ENCODE peak calls at places on chromosomes 13 and 19, in nine cellular contexts. X is H4; W is stimulated activated CD4-positive, alpha-beta T cell treated with anti-CD3 and anti-CD28 coated beads, Interleukin-4, amount 100 ng/mL, for 24 hours; L is tibial nerve; M is NCI-H2171 treated with DMSO at 0.1 percent for 48 hours; R is stimulated activated naive CD8-positive, alpha-beta T cell treated with anti-CD3 and anti-CD28 coated beads, Interleukin-15, amount 100 ng/mL, for 72 hours; F is smooth muscle cell of the brain vasculature; D is effector memory CD4-positive, alpha-beta T cell; H is stimulated activated CD8-positive, alpha-beta memory T cell treated with anti-CD3 and anti-CD28 coated beads, Interleukin-15, amount 100 ng/mL, for 1 hour. Y is an unnamed sample.

GRCh38 chr13:111850458-111850857 is 216.5 kb upstream of the SOX1 start:
- DNase-seq in H (no peak), R (no peak), D (no peak), X (no peak), W (no peak), M (no peak), L (no peak), F (no peak), Y (no peak)

GRCh38 chr13:33761744-33762143 is 56.2 kb upstream of the RFC3 start:
- DNase-seq in F (no peak), D (no peak), R (no peak), X (peak; percentile 23), W (no peak), H (no peak), L (no peak), M (peak; percentile 44), Y (no peak)

GRCh38 chr13:74134777-74135305 is 637 bp upstream of the KLF12 start:
- DNase-seq in H (peak; percentile 24), F (no peak), M (peak; percentile 80), X (no peak), L (peak; percentile 16), R (peak; percentile 86), D (peak; percentile 65), W (peak; percentile 76), Y (no peak)

GRCh38 chr13:83048419-83048818 is 833.9 kb downstream of the SLITRK1 start:
- DNase-seq in L (no peak), W (no peak), X (no peak), D (no peak), R (no peak), F (no peak), H (no peak), M (no peak), Y (no peak)

GRCh38 chr19:4431808-4432674 is 25.6 kb downstream of the UBXN6 start:
- DNase-seq in X (no peak), L (no peak), W (no peak), R (no peak), D (no peak), H (no peak), F (no peak), M (no peak), Y (no peak)

GRCh38 chr13:105603283-105603682 is 932.2 kb downstream of the EFNB2 start:
- DNase-seq in M (peak; percentile 93), R (no peak), X (no peak), H (no peak), F (no peak), D (no peak), W (no peak), L (no peak), Y (no peak)

GRCh38 chr13:41065098-41065497 is 3.8 kb downstream of the WBP4 start:
- DNase-seq in L (no peak), X (no peak), F (no peak), W (no peak), M (no peak), H (no peak), D (no peak), R (no peak), Y (peak; percentile 66)

GRCh38 chr19:45637890-45638667 is 1.1 kb downstream of the EML2 start:
- DNase-seq in M (no peak), F (no peak), D (no peak), L (no peak), R (no peak), X (no peak), H (no peak), W (no peak), Y (no peak)

GRCh38 chr19:19105365-19106060 is 32.8 kb downstream of the TMEM161A start:
- DNase-seq in M (peak; percentile 49), F (no peak), D (no peak), X (no peak), R (no peak), W (no peak), L (no peak), H (no peak), Y (peak; percentile 66)

GRCh38 chr19:28534740-28535351 is 678.1 kb downstream of the UQCRFS1 start:
- DNase-seq in D (no peak), R (no peak), M (no peak), H (no peak), L (no peak), X (no peak), F (no peak), W (no peak), Y (no peak)

GRCh38 chr13:58004761-58005160 is 373.2 kb downstream of the PCDH17 start:
- DNase-seq in M (peak; percentile 61), W (no peak), D (no peak), L (no peak), X (no peak), H (no peak), F (no peak), R (no peak), Y (no peak)

GRCh38 chr13:29453657-29454056 is 141.8 kb downstream of the SLC7A1 start:
- DNase-seq in F (no peak), H (no peak), L (no peak), W (no peak), R (no peak), X (no peak), D (no peak), M (no peak), Y (no peak)

GRCh38 chr13:97000295-97000925 is 6.1 kb upstream of the OXGR1 start:
- DNase-seq in F (no peak), R (no peak), D (no peak), H (no peak), W (no peak), M (no peak), L (no peak), X (no peak), Y (no peak)

GRCh38 chr13:48588120-48588519 is 55.2 kb upstream of the RCBTB2 start:
- DNase-seq in L (no peak), H (no peak), W (no peak), R (no peak), X (no peak), F (no peak), M (no peak), D (no peak), Y (no peak)

GRCh38 chr13:45674908-45675307 is 27.2 kb upstream of the CBY2 start:
- DNase-seq in W (no peak), L (no peak), X (peak; percentile 88), M (peak; percentile 42), D (no peak), H (no peak), F (peak; percentile 74), R (no peak), Y (no peak)

GRCh38 chr13:96141032-96141431 is 51.1 kb downstream of the HS6ST3 start:
- DNase-seq in H (no peak), R (no peak), F (no peak), L (no peak), W (no peak), M (peak; percentile 26), X (peak; percentile 7), D (no peak), Y (peak; percentile 5)

GRCh38 chr19:34386645-34387445 is 17.4 kb upstream of the PDCD2L start:
- DNase-seq in W (no peak), M (no peak), F (no peak), R (no peak), L (no peak), H (no peak), X (no peak), D (no peak), Y (no peak)

GRCh38 chr13:52104624-52105023 is 24.2 kb downstream of the NEK5 start:
- DNase-seq in W (no peak), L (no peak), M (no peak), D (no peak), F (no peak), R (no peak), X (no peak), H (no peak), Y (no peak)

GRCh38 chr13:109778102-109778542 is 8.3 kb downstream of the IRS2 start:
- DNase-seq in H (no peak), W (no peak), L (no peak), F (no peak), X (peak; percentile 43), D (no peak), R (no peak), M (no peak), Y (no peak)

Y was measured in erythroblast.